ENCODE peak calls at places on chromosomes 3 and 15, in eight cellular contexts. One of them, this sample, is unnamed.
A peak's percentile ranks its signal among the peaks of the same experiment; 100 is the strongest.

GRCh38 chr3:71543371-71544016 is 40.0 kb downstream of the FOXP1 start:
- DNase-seq in lung microvascular endothelial cell: no peak
- DNase-seq in T-helper 9 cell: no peak
- DNase-seq in stimulated activated CD8-positive, alpha-beta memory T cell treated with anti-CD3 and anti-CD28 coated beads, Interleukin-12 subunit alpha, Interleukin-12 subunit beta, amount 100 ng/mL, for 1 hour: no peak
- DNase-seq in IMR-90: no peak
- DNase-seq in neuronal stem cell: no peak
- DNase-seq in CD4-positive, CD25-positive, alpha-beta regulatory T cell: no peak
- DNase-seq in DMS153: no peak
- DNase-seq in this sample: no peak

GRCh38 chr15:39552546-39552945 is 28.3 kb upstream of the THBS1 start:
- DNase-seq in DMS153: no peak
- DNase-seq in CD4-positive, CD25-positive, alpha-beta regulatory T cell: no peak
- DNase-seq in IMR-90: no peak
- DNase-seq in T-helper 9 cell: no peak
- DNase-seq in stimulated activated CD8-positive, alpha-beta memory T cell treated with anti-CD3 and anti-CD28 coated beads, Interleukin-12 subunit alpha, Interleukin-12 subunit beta, amount 100 ng/mL, for 1 hour: no peak
- DNase-seq in lung microvascular endothelial cell: no peak
- DNase-seq in neuronal stem cell: no peak
- DNase-seq in this sample: no peak

GRCh38 chr3:14699643-14700042 is 24.7 kb downstream of the C3orf20 start:
- DNase-seq in IMR-90: no peak
- DNase-seq in DMS153: no peak
- DNase-seq in neuronal stem cell: no peak
- DNase-seq in lung microvascular endothelial cell: no peak
- DNase-seq in stimulated activated CD8-positive, alpha-beta memory T cell treated with anti-CD3 and anti-CD28 coated beads, Interleukin-12 subunit alpha, Interleukin-12 subunit beta, amount 100 ng/mL, for 1 hour: no peak
- DNase-seq in T-helper 9 cell: no peak
- DNase-seq in CD4-positive, CD25-positive, alpha-beta regulatory T cell: no peak
- DNase-seq in this sample: peak; percentile 7

GRCh38 chr15:52558196-52558595 is 10.6 kb downstream of the ARPP19 start:
- DNase-seq in IMR-90: peak; percentile 78
- DNase-seq in T-helper 9 cell: no peak
- DNase-seq in stimulated activated CD8-positive, alpha-beta memory T cell treated with anti-CD3 and anti-CD28 coated beads, Interleukin-12 subunit alpha, Interleukin-12 subunit beta, amount 100 ng/mL, for 1 hour: no peak
- DNase-seq in DMS153: no peak
- DNase-seq in CD4-positive, CD25-positive, alpha-beta regulatory T cell: peak; percentile 20
- DNase-seq in neuronal stem cell: no peak
- DNase-seq in lung microvascular endothelial cell: peak; percentile 39
- DNase-seq in this sample: peak; percentile 91

GRCh38 chr3:123096701-123097100 is 29.9 kb downstream of the PDIA5 start:
- DNase-seq in neuronal stem cell: no peak
- DNase-seq in IMR-90: peak; percentile 75
- DNase-seq in DMS153: no peak
- DNase-seq in CD4-positive, CD25-positive, alpha-beta regulatory T cell: no peak
- DNase-seq in T-helper 9 cell: no peak
- DNase-seq in lung microvascular endothelial cell: peak; percentile 28
- DNase-seq in stimulated activated CD8-positive, alpha-beta memory T cell treated with anti-CD3 and anti-CD28 coated beads, Interleukin-12 subunit alpha, Interleukin-12 subunit beta, amount 100 ng/mL, for 1 hour: no peak
- DNase-seq in this sample: peak; percentile 41

GRCh38 chr15:74863239-74864056 is 9.7 kb downstream of the SCAMP2 start:
- DNase-seq in lung microvascular endothelial cell: peak; percentile 33
- DNase-seq in CD4-positive, CD25-positive, alpha-beta regulatory T cell: no peak
- DNase-seq in stimulated activated CD8-positive, alpha-beta memory T cell treated with anti-CD3 and anti-CD28 coated beads, Interleukin-12 subunit alpha, Interleukin-12 subunit beta, amount 100 ng/mL, for 1 hour: no peak
- DNase-seq in T-helper 9 cell: no peak
- DNase-seq in neuronal stem cell: no peak
- DNase-seq in IMR-90: peak; percentile 31
- DNase-seq in DMS153: no peak
- DNase-seq in this sample: peak; percentile 28

GRCh38 chr15:77527164-77527778 is 105.4 kb downstream of the LINGO1 start:
- DNase-seq in CD4-positive, CD25-positive, alpha-beta regulatory T cell: no peak
- DNase-seq in DMS153: no peak
- DNase-seq in T-helper 9 cell: no peak
- DNase-seq in neuronal stem cell: no peak
- DNase-seq in stimulated activated CD8-positive, alpha-beta memory T cell treated with anti-CD3 and anti-CD28 coated beads, Interleukin-12 subunit alpha, Interleukin-12 subunit beta, amount 100 ng/mL, for 1 hour: no peak
- DNase-seq in lung microvascular endothelial cell: peak; percentile 36
- DNase-seq in IMR-90: peak; percentile 79
- DNase-seq in this sample: peak; percentile 76

GRCh38 chr3:183641875-183642274 is 6.5 kb downstream of the KLHL24 start:
- DNase-seq in T-helper 9 cell: no peak
- DNase-seq in stimulated activated CD8-positive, alpha-beta memory T cell treated with anti-CD3 and anti-CD28 coated beads, Interleukin-12 subunit alpha, Interleukin-12 subunit beta, amount 100 ng/mL, for 1 hour: no peak
- DNase-seq in CD4-positive, CD25-positive, alpha-beta regulatory T cell: no peak
- DNase-seq in IMR-90: no peak
- DNase-seq in neuronal stem cell: no peak
- DNase-seq in DMS153: no peak
- DNase-seq in lung microvascular endothelial cell: no peak
- DNase-seq in this sample: no peak

GRCh38 chr15:86870846-86871245 is 791.2 kb downstream of the AGBL1 start:
- DNase-seq in CD4-positive, CD25-positive, alpha-beta regulatory T cell: no peak
- DNase-seq in T-helper 9 cell: no peak
- DNase-seq in lung microvascular endothelial cell: no peak
- DNase-seq in stimulated activated CD8-positive, alpha-beta memory T cell treated with anti-CD3 and anti-CD28 coated beads, Interleukin-12 subunit alpha, Interleukin-12 subunit beta, amount 100 ng/mL, for 1 hour: no peak
- DNase-seq in DMS153: no peak
- DNase-seq in IMR-90: no peak
- DNase-seq in neuronal stem cell: no peak
- DNase-seq in this sample: no peak

GRCh38 chr3:98688363-98688762 is 74.8 kb upstream of the ST3GAL6 start:
- DNase-seq in lung microvascular endothelial cell: no peak
- DNase-seq in DMS153: no peak
- DNase-seq in neuronal stem cell: no peak
- DNase-seq in T-helper 9 cell: no peak
- DNase-seq in stimulated activated CD8-positive, alpha-beta memory T cell treated with anti-CD3 and anti-CD28 coated beads, Interleukin-12 subunit alpha, Interleukin-12 subunit beta, amount 100 ng/mL, for 1 hour: no peak
- DNase-seq in CD4-positive, CD25-positive, alpha-beta regulatory T cell: no peak
- DNase-seq in IMR-90: no peak
- DNase-seq in this sample: no peak

GRCh38 chr3:183774631-183775030 is 50.7 kb downstream of the MAP6D1 start:
- DNase-seq in lung microvascular endothelial cell: no peak
- DNase-seq in neuronal stem cell: no peak
- DNase-seq in T-helper 9 cell: no peak
- DNase-seq in stimulated activated CD8-positive, alpha-beta memory T cell treated with anti-CD3 and anti-CD28 coated beads, Interleukin-12 subunit alpha, Interleukin-12 subunit beta, amount 100 ng/mL, for 1 hour: no peak
- DNase-seq in IMR-90: peak; percentile 81
- DNase-seq in CD4-positive, CD25-positive, alpha-beta regulatory T cell: no peak
- DNase-seq in DMS153: no peak
- DNase-seq in this sample: peak; percentile 87

GRCh38 chr3:24372559-24373197 is 122.0 kb downstream of the THRB start:
- DNase-seq in DMS153: no peak
- DNase-seq in IMR-90: no peak
- DNase-seq in neuronal stem cell: no peak
- DNase-seq in T-helper 9 cell: no peak
- DNase-seq in lung microvascular endothelial cell: no peak
- DNase-seq in stimulated activated CD8-positive, alpha-beta memory T cell treated with anti-CD3 and anti-CD28 coated beads, Interleukin-12 subunit alpha, Interleukin-12 subunit beta, amount 100 ng/mL, for 1 hour: no peak
- DNase-seq in CD4-positive, CD25-positive, alpha-beta regulatory T cell: no peak
- DNase-seq in this sample: no peak

GRCh38 chr3:150311156-150311555 is 96.9 kb upstream of the TSC22D2 start:
- DNase-seq in neuronal stem cell: no peak
- DNase-seq in IMR-90: no peak
- DNase-seq in stimulated activated CD8-positive, alpha-beta memory T cell treated with anti-CD3 and anti-CD28 coated beads, Interleukin-12 subunit alpha, Interleukin-12 subunit beta, amount 100 ng/mL, for 1 hour: no peak
- DNase-seq in DMS153: no peak
- DNase-seq in CD4-positive, CD25-positive, alpha-beta regulatory T cell: no peak
- DNase-seq in T-helper 9 cell: no peak
- DNase-seq in lung microvascular endothelial cell: no peak
- DNase-seq in this sample: no peak

GRCh38 chr3:149535395-149535685 is 60.8 kb downstream of the TM4SF4 start:
- DNase-seq in neuronal stem cell: no peak
- DNase-seq in lung microvascular endothelial cell: peak; percentile 34
- DNase-seq in stimulated activated CD8-positive, alpha-beta memory T cell treated with anti-CD3 and anti-CD28 coated beads, Interleukin-12 subunit alpha, Interleukin-12 subunit beta, amount 100 ng/mL, for 1 hour: no peak
- DNase-seq in T-helper 9 cell: no peak
- DNase-seq in IMR-90: no peak
- DNase-seq in DMS153: no peak
- DNase-seq in CD4-positive, CD25-positive, alpha-beta regulatory T cell: no peak
- DNase-seq in this sample: no peak

This sample was measured in iris pigment epithelial cell.